ENCODE peak calls at places on chromosomes 5 and 9, in four cellular contexts. R, Q, C and D are unnamed samples.

GRCh38 chr9:130433168-130433946 is 11.4 kb upstream of the ASS1 start:
- DNase-seq in R (no peak), Q (no peak), C (peak; percentile 83), D (no peak)

GRCh38 chr5:151058891-151059611 is 21.8 kb downstream of the TNIP1 start:
- DNase-seq in R (no peak), Q (no peak), C (no peak), D (no peak)

GRCh38 chr9:306907-307306 is 92.2 kb downstream of the DOCK8 start:
- DNase-seq in R (no peak), Q (peak; percentile 13), C (no peak), D (no peak)

GRCh38 chr9:76610009-76610352 is 151.0 kb downstream of the GCNT1 start:
- DNase-seq in R (no peak), Q (no peak), C (no peak), D (no peak)

GRCh38 chr9:121281614-121282291 is 13.8 kb downstream of the GSN start:
- DNase-seq in R (no peak), Q (peak; percentile 85), C (no peak), D (peak; percentile 84)

GRCh38 chr5:75961814-75962213 is 121.4 kb upstream of the SV2C start:
- DNase-seq in R (no peak), Q (no peak), C (no peak), D (no peak)

GRCh38 chr5:30890377-30890776 is 303.1 kb upstream of the CDH6 start:
- DNase-seq in R (no peak), Q (no peak), C (no peak), D (no peak)

GRCh38 chr5:36722913-36723312 is 116.5 kb downstream of the SLC1A3 start:
- DNase-seq in R (peak; percentile 86), Q (no peak), C (no peak), D (no peak)

GRCh38 chr5:136521696-136522095 is 156.4 kb upstream of the TRPC7 start:
- DNase-seq in R (no peak), Q (no peak), C (no peak), D (no peak)

GRCh38 chr5:143010335-143010734 is 240.2 kb downstream of the ARHGAP26 start:
- DNase-seq in R (no peak), Q (no peak), C (no peak), D (no peak)

GRCh38 chr5:159207222-159207615 is 2.1 kb downstream of the RNF145 start:
- DNase-seq in R (no peak), Q (no peak), C (no peak), D (no peak)

GRCh38 chr5:6804766-6805165 is 91.5 kb downstream of the TENT4A start:
- DNase-seq in R (no peak), Q (no peak), C (no peak), D (no peak)

GRCh38 chr9:20783057-20784038 is 99.3 kb downstream of the FOCAD start:
- DNase-seq in R (no peak), Q (no peak), C (no peak), D (no peak)

GRCh38 chr9:61668846-61669245 is 479.0 kb downstream of the SPATA31A7 start:
- DNase-seq in R (no peak), Q (no peak), C (no peak), D (no peak)

DNA sequence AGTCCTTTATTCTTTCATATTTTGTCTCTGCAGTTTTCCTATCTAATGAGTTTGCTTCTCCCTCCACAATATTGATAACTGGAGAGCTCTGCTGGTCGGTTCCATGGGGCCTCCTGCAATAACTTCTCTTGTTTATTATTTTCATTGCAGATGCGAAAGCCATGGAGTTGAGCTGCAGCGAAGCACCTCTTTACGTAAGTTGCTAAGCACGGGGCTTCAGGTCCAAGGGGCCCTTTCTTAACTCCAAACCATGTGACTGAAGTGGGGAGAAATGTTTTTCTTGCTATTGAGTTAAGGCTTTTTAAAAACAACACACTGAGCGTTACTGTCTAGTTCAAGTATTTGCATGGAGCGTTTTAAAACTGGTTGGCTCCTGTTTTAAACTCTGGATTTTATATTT is 58.7 kb downstream of the ARHGEF28 start:
- DNase-seq in R (no peak), Q (no peak), C (no peak), D (no peak)
- TF ChIP-seq FOXK2 in R (no peak), Q (no peak), C (no peak), D (no peak)

GRCh38 chr5:32597046-32597629 is 11.8 kb downstream of the SUB1 start:
- DNase-seq in R (no peak), Q (no peak), C (no peak), D (no peak)

GRCh38 chr5:32598270-32598937 is 13.0 kb downstream of the SUB1 start:
- DNase-seq in R (no peak), Q (no peak), C (no peak), D (no peak)

GRCh38 chr5:32601623-32602295 is 16.4 kb downstream of the SUB1 start:
- DNase-seq in R (no peak), Q (no peak), C (no peak), D (no peak)

GRCh38 chr5:32598997-32599549 is 13.7 kb downstream of the SUB1 start:
- DNase-seq in R (no peak), Q (no peak), C (no peak), D (no peak)

GRCh38 chr5:32600057-32600622 is 14.8 kb downstream of the SUB1 start:
- DNase-seq in R (no peak), Q (no peak), C (no peak), D (no peak)
- TF ChIP-seq FOXK2 in R (no peak), Q (no peak), C (no peak), D (no peak)

DNA sequence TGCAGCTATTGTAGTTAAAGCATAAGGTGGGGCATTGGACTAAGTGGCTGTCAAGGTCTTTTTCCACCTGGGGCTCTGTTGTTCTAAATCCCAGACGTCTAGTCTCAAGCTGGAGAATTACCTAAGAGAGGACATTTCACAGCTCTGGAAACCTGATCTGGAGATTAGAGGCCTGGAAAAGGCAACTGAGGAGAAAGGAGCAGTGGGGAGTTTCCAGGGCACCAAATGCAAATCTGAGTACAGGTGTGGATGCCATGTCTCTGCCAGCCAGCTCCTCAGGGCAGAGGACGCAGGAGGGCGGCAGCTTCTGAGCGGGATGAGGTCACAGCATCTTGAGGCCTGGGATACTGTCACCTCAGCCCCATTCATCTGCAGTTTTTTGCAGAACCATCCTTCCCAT is 65.2 kb downstream of the PPARGC1B start:
- DNase-seq in R (no peak), Q (no peak), C (no peak), D (no peak)
- TF ChIP-seq FOXK2 in R (no peak), Q (no peak), C (no peak), D (no peak)

DNA sequence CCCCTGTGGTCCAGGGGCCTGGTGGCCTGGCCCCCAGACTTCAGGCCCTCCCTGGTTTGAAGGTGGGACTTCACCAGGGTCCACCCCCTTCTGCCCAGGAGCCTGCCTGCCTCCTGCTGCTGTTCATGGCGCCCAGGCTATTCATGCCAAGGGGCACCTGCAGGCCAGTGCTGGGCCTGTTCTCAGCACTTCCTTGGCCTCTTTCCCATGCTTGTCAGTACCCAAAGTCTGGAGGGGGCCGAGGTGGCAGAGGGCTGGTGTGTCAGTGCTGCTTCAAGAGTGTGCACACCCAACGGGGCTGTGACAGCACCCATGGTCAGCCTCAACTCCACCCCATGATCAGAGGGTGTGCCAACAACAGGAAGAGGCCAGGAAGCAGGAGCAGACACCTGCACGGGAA is 7.4 kb upstream of the MTMR12 start:
- DNase-seq in R (no peak), Q (no peak), C (no peak), D (no peak)
- TF ChIP-seq FOXK2 in R (no peak), Q (no peak), C (no peak), D (no peak)

DNA sequence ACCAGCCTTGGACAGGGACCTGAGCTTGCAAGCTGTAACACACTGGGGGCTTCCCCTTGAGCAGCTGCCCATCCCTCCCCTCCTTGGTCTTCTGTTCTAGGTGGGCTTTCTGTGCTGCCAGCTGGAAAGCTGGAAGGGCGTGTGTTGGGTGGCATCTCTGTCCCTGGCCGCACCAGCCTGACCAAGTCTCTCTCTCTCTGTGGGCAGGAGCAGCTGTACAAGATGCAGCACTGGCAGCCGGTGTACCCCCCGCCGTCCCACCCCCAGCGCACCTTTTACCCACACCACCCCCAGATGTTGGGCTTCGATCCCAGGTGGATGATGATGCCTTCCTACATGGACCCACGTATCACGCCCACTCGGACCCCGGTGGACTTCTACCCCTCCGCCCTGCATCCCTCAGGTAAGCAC is 32.1 kb upstream of the POMT1 start:
- DNase-seq in R (no peak), Q (no peak), C (no peak), D (no peak)
- TF ChIP-seq FOXK2 in R (no peak), Q (no peak), C (no peak), D (no peak)